ENCODE peak calls at places on chromosomes 13 and 19, in seven cellular contexts. One of them, this sample, is unnamed.

GRCh38 chr19:47021536-47022139 is 2.0 kb downstream of the NPAS1 start:
- DNase-seq in heart right ventricle: no peak
- DNase-seq in GM23338: peak; percentile 77
- DNase-seq in HCT116: no peak
- DNase-seq in uterus: no peak
- DNase-seq in adrenal gland: no peak
- DNase-seq in dorsolateral prefrontal cortex: no peak
- DNase-seq in this sample: no peak

GRCh38 chr13:30292325-30292724 is 15.0 kb downstream of the KATNAL1 start:
- DNase-seq in heart right ventricle: no peak
- DNase-seq in GM23338: peak; percentile 66
- DNase-seq in HCT116: no peak
- DNase-seq in uterus: no peak
- DNase-seq in adrenal gland: no peak
- DNase-seq in dorsolateral prefrontal cortex: no peak
- DNase-seq in this sample: no peak

GRCh38 chr19:32843716-32844245 is 25.8 kb downstream of the SLC7A9 start:
- DNase-seq in heart right ventricle: no peak
- DNase-seq in GM23338: no peak
- DNase-seq in HCT116: no peak
- DNase-seq in uterus: no peak
- DNase-seq in adrenal gland: no peak
- DNase-seq in dorsolateral prefrontal cortex: no peak
- DNase-seq in this sample: no peak

GRCh38 chr13:113875829-113876228 is 12.0 kb upstream of the GAS6 start:
- DNase-seq in heart right ventricle: no peak
- DNase-seq in GM23338: no peak
- DNase-seq in HCT116: no peak
- DNase-seq in uterus: no peak
- DNase-seq in adrenal gland: no peak
- DNase-seq in dorsolateral prefrontal cortex: no peak
- DNase-seq in this sample: no peak

GRCh38 chr13:95533545-95534135 is 18.9 kb upstream of the CLDN10 start:
- DNase-seq in heart right ventricle: no peak
- DNase-seq in GM23338: peak; percentile 64
- DNase-seq in HCT116: no peak
- DNase-seq in uterus: no peak
- DNase-seq in adrenal gland: no peak
- DNase-seq in dorsolateral prefrontal cortex: no peak
- DNase-seq in this sample: no peak

GRCh38 chr13:33560722-33561121 is 257.2 kb upstream of the RFC3 start:
- DNase-seq in heart right ventricle: no peak
- DNase-seq in GM23338: no peak
- DNase-seq in HCT116: no peak
- DNase-seq in uterus: no peak
- DNase-seq in adrenal gland: no peak
- DNase-seq in dorsolateral prefrontal cortex: no peak
- DNase-seq in this sample: no peak

GRCh38 chr19:38148337-38148736 is 75.7 kb downstream of the DPF1 start:
- DNase-seq in heart right ventricle: peak; percentile 48
- DNase-seq in GM23338: no peak
- DNase-seq in HCT116: no peak
- DNase-seq in uterus: no peak
- DNase-seq in adrenal gland: no peak
- DNase-seq in dorsolateral prefrontal cortex: no peak
- DNase-seq in this sample: peak; percentile 56

GRCh38 chr13:113034451-113035208 is 65.6 kb downstream of the MCF2L start:
- DNase-seq in heart right ventricle: peak; percentile 32
- DNase-seq in GM23338: peak; percentile 81
- DNase-seq in HCT116: no peak
- DNase-seq in uterus: no peak
- DNase-seq in adrenal gland: peak; percentile 59
- DNase-seq in dorsolateral prefrontal cortex: no peak
- DNase-seq in this sample: no peak

GRCh38 chr13:25292301-25292700 is 5.0 kb upstream of the MTMR6 start:
- DNase-seq in heart right ventricle: no peak
- DNase-seq in GM23338: peak; percentile 57
- DNase-seq in HCT116: no peak
- DNase-seq in uterus: no peak
- DNase-seq in adrenal gland: no peak
- DNase-seq in dorsolateral prefrontal cortex: no peak
- DNase-seq in this sample: no peak

GRCh38 chr13:42970824-42971669 is 21.0 kb downstream of the EPSTI1 start:
- DNase-seq in heart right ventricle: no peak
- DNase-seq in GM23338: peak; percentile 86
- DNase-seq in HCT116: peak; percentile 61
- DNase-seq in uterus: no peak
- DNase-seq in adrenal gland: no peak
- DNase-seq in dorsolateral prefrontal cortex: no peak
- DNase-seq in this sample: no peak

GRCh38 chr19:49857061-49857833 is 6.3 kb downstream of the PTOV1 start:
- DNase-seq in heart right ventricle: no peak
- DNase-seq in GM23338: no peak
- DNase-seq in HCT116: no peak
- DNase-seq in uterus: no peak
- DNase-seq in adrenal gland: peak; percentile 40
- DNase-seq in dorsolateral prefrontal cortex: no peak
- DNase-seq in this sample: no peak

GRCh38 chr19:18644144-18645034 is 7.6 kb downstream of the KLHL26 start:
- DNase-seq in heart right ventricle: no peak
- DNase-seq in GM23338: no peak
- DNase-seq in HCT116: no peak
- DNase-seq in uterus: no peak
- DNase-seq in adrenal gland: no peak
- DNase-seq in dorsolateral prefrontal cortex: no peak
- DNase-seq in this sample: no peak

GRCh38 chr13:100506154-100506553 is 82.4 kb downstream of the GGACT start:
- DNase-seq in heart right ventricle: no peak
- DNase-seq in GM23338: no peak
- DNase-seq in HCT116: no peak
- DNase-seq in uterus: no peak
- DNase-seq in adrenal gland: no peak
- DNase-seq in dorsolateral prefrontal cortex: no peak
- DNase-seq in this sample: no peak

GRCh38 chr13:28583661-28584091 is 75.3 kb upstream of the POMP start:
- DNase-seq in heart right ventricle: no peak
- DNase-seq in GM23338: peak; percentile 28
- DNase-seq in HCT116: no peak
- DNase-seq in uterus: no peak
- DNase-seq in adrenal gland: no peak
- DNase-seq in dorsolateral prefrontal cortex: peak; percentile 12
- DNase-seq in this sample: no peak

GRCh38 chr13:51957377-51958216 is 53.7 kb downstream of the ATP7B start:
- DNase-seq in heart right ventricle: no peak
- DNase-seq in GM23338: no peak
- DNase-seq in HCT116: no peak
- DNase-seq in uterus: no peak
- DNase-seq in adrenal gland: no peak
- DNase-seq in dorsolateral prefrontal cortex: peak; percentile 32
- DNase-seq in this sample: no peak

GRCh38 chr13:44024496-44025155 is 144.9 kb downstream of the LACC1 start:
- DNase-seq in heart right ventricle: no peak
- DNase-seq in GM23338: no peak
- DNase-seq in HCT116: no peak
- DNase-seq in uterus: no peak
- DNase-seq in adrenal gland: no peak
- DNase-seq in dorsolateral prefrontal cortex: no peak
- DNase-seq in this sample: no peak

GRCh38 chr19:10395853-10396355 is 7.4 kb downstream of the CDC37 start:
- DNase-seq in heart right ventricle: no peak
- DNase-seq in GM23338: no peak
- DNase-seq in HCT116: no peak
- DNase-seq in uterus: no peak
- DNase-seq in adrenal gland: peak; percentile 29
- DNase-seq in dorsolateral prefrontal cortex: no peak
- DNase-seq in this sample: no peak

GRCh38 chr13:39144941-39145533 is 106.8 kb downstream of the NHLRC3 start:
- DNase-seq in heart right ventricle: peak; percentile 15
- DNase-seq in GM23338: peak; percentile 80
- DNase-seq in HCT116: peak; percentile 41
- DNase-seq in uterus: peak; percentile 61
- DNase-seq in adrenal gland: peak; percentile 62
- DNase-seq in dorsolateral prefrontal cortex: peak; percentile 44
- DNase-seq in this sample: peak; percentile 40

GRCh38 chr13:48156466-48156865 is 61.6 kb upstream of the MED4 start:
- DNase-seq in heart right ventricle: no peak
- DNase-seq in GM23338: peak; percentile 29
- DNase-seq in HCT116: peak; percentile 13
- DNase-seq in uterus: no peak
- DNase-seq in adrenal gland: no peak
- DNase-seq in dorsolateral prefrontal cortex: no peak
- DNase-seq in this sample: no peak

GRCh38 chr19:15684828-15685227 is 11.9 kb downstream of the CYP4F12 start:
- DNase-seq in heart right ventricle: no peak
- DNase-seq in GM23338: no peak
- DNase-seq in HCT116: no peak
- DNase-seq in uterus: no peak
- DNase-seq in adrenal gland: no peak
- DNase-seq in dorsolateral prefrontal cortex: no peak
- DNase-seq in this sample: no peak

DNA sequence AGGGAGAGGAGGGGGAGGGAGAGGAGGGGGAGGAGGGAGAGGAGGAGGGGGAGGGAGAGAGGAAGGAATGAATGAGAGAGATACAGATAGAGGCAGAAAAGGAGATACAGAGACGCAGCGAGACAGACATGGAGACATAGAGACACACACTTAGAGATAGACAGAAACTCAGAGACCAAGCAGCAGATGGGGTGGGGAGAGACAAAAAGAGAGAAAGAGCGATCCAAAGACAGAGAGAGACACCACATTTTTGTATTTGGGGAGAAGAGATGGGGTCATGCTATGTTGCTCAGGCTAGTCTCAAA is 877 bp upstream of the CA11 start:
- DNase-seq in heart right ventricle: no peak
- DNase-seq in GM23338: no peak
- DNase-seq in HCT116: no peak
- DNase-seq in uterus: no peak
- DNase-seq in adrenal gland: no peak
- DNase-seq in dorsolateral prefrontal cortex: no peak
- DNase-seq in this sample: no peak
- H3K4me3 ChIP-seq in heart right ventricle: no peak overlapping the region
- H3K4me3 ChIP-seq in GM23338: peak overlapping the region; percentile 34
- H3K4me3 ChIP-seq in HCT116: no peak overlapping the region
- H3K4me3 ChIP-seq in uterus: no peak overlapping the region
- H3K4me3 ChIP-seq in adrenal gland: no peak overlapping the region
- H3K4me3 ChIP-seq in dorsolateral prefrontal cortex: no peak overlapping the region
- H3K4me3 ChIP-seq in this sample: no peak overlapping the region

GRCh38 chr19:7535035-7535992 is at the start of gene PNPLA6:
- DNase-seq in heart right ventricle: peak; percentile 98
- DNase-seq in GM23338: peak; percentile 97
- DNase-seq in HCT116: peak; percentile 81
- DNase-seq in uterus: peak; percentile 96
- DNase-seq in adrenal gland: peak; percentile 97
- DNase-seq in dorsolateral prefrontal cortex: peak; percentile 98
- DNase-seq in this sample: peak; percentile 98
- TF ChIP-seq CTCF in heart right ventricle: no peak
- TF ChIP-seq CTCF in GM23338: peak; percentile 8
- TF ChIP-seq CTCF in HCT116: no peak
- TF ChIP-seq CTCF in uterus: peak; percentile 42
- TF ChIP-seq CTCF in adrenal gland: no peak
- TF ChIP-seq CTCF in dorsolateral prefrontal cortex: peak; percentile 22
- TF ChIP-seq CTCF in this sample: no peak

GRCh38 chr19:14150770-14151661 is 14.6 kb upstream of the ASF1B start:
- DNase-seq in heart right ventricle: no peak
- DNase-seq in GM23338: no peak
- DNase-seq in HCT116: no peak
- DNase-seq in uterus: no peak
- DNase-seq in adrenal gland: no peak
- DNase-seq in dorsolateral prefrontal cortex: no peak
- DNase-seq in this sample: no peak
- H3K27ac ChIP-seq in heart right ventricle: peak overlapping the region; percentile 71
- H3K27ac ChIP-seq in GM23338: no peak overlapping the region
- H3K27ac ChIP-seq in HCT116: no peak overlapping the region
- H3K27ac ChIP-seq in uterus: peak overlapping the region; percentile 71
- H3K27ac ChIP-seq in adrenal gland: peak overlapping the region; percentile 41
- H3K27ac ChIP-seq in dorsolateral prefrontal cortex: peak overlapping the region; percentile 81
- H3K27ac ChIP-seq in this sample: peak overlapping the region; percentile 88

GRCh38 chr13:71621152-71622124 is 245.6 kb downstream of the DACH1 start:
- DNase-seq in heart right ventricle: no peak
- DNase-seq in GM23338: peak; percentile 6
- DNase-seq in HCT116: no peak
- DNase-seq in uterus: no peak
- DNase-seq in adrenal gland: no peak
- DNase-seq in dorsolateral prefrontal cortex: no peak
- DNase-seq in this sample: no peak
- H3K4me3 ChIP-seq in heart right ventricle: peak overlapping the region; percentile 9
- H3K4me3 ChIP-seq in GM23338: no peak overlapping the region
- H3K4me3 ChIP-seq in HCT116: no peak overlapping the region
- H3K4me3 ChIP-seq in uterus: no peak overlapping the region
- H3K4me3 ChIP-seq in adrenal gland: no peak overlapping the region
- H3K4me3 ChIP-seq in dorsolateral prefrontal cortex: no peak overlapping the region
- H3K4me3 ChIP-seq in this sample: peak overlapping the region; percentile 25

GRCh38 chr13:111245781-111246384 is 74.6 kb upstream of the TEX29 start:
- DNase-seq in heart right ventricle: no peak
- DNase-seq in GM23338: no peak
- DNase-seq in HCT116: no peak
- DNase-seq in uterus: no peak
- DNase-seq in adrenal gland: no peak
- DNase-seq in dorsolateral prefrontal cortex: no peak
- DNase-seq in this sample: no peak

GRCh38 chr13:111248822-111249221 is 71.6 kb upstream of the TEX29 start:
- DNase-seq in heart right ventricle: no peak
- DNase-seq in GM23338: no peak
- DNase-seq in HCT116: no peak
- DNase-seq in uterus: no peak
- DNase-seq in adrenal gland: peak; percentile 38
- DNase-seq in dorsolateral prefrontal cortex: no peak
- DNase-seq in this sample: no peak

GRCh38 chr13:111243981-111244380 is 76.5 kb upstream of the TEX29 start:
- DNase-seq in heart right ventricle: no peak
- DNase-seq in GM23338: no peak
- DNase-seq in HCT116: no peak
- DNase-seq in uterus: no peak
- DNase-seq in adrenal gland: no peak
- DNase-seq in dorsolateral prefrontal cortex: no peak
- DNase-seq in this sample: no peak

GRCh38 chr13:111249637-111250360 is 70.6 kb upstream of the TEX29 start:
- DNase-seq in heart right ventricle: no peak
- DNase-seq in GM23338: no peak
- DNase-seq in HCT116: no peak
- DNase-seq in uterus: no peak
- DNase-seq in adrenal gland: no peak
- DNase-seq in dorsolateral prefrontal cortex: no peak
- DNase-seq in this sample: no peak

DNA sequence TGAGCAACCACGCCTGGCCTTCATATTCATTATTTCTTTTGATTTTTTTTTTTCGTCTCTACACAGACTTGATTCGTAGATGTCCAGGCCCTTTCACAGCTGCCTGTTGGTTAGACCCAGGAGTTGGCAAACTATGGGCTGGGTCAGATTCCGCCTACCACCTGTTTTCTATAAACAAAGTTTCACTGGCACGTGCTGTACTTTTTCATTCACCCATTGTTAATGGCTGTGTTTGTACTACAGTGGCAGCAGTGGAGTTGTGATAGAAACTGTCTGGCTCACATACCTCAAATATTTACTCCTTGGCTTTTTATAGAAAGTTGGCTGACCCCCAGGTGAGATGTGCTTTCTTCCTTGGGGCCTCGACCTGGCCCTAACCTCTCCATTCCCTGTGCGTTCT is 72.9 kb upstream of the TEX29 start:
- DNase-seq in heart right ventricle: no peak
- DNase-seq in GM23338: no peak
- DNase-seq in HCT116: no peak
- DNase-seq in uterus: no peak
- DNase-seq in adrenal gland: no peak
- DNase-seq in dorsolateral prefrontal cortex: no peak
- DNase-seq in this sample: no peak
- TF ChIP-seq CTCF in heart right ventricle: no peak
- TF ChIP-seq CTCF in GM23338: no peak
- TF ChIP-seq CTCF in HCT116: no peak
- TF ChIP-seq CTCF in uterus: no peak
- TF ChIP-seq CTCF in adrenal gland: no peak
- TF ChIP-seq CTCF in dorsolateral prefrontal cortex: no peak
- TF ChIP-seq CTCF in this sample: no peak

This sample was measured in left ventricle myocardium inferior.